ENCODE peak calls at places on chromosomes 13 and 19, in seven cellular contexts. One of them, this sample, is unnamed.
A peak's percentile ranks its signal among the peaks of the same experiment; 100 is the strongest.

GRCh38 chr19:33234092-33234491 is 8.4 kb upstream of the SLC7A10 start:
- DNase-seq in GM12878: no peak
- DNase-seq in HCT116: no peak
- DNase-seq in HepG2: no peak
- DNase-seq in SK-N-SH: no peak
- DNase-seq in H1: no peak
- DNase-seq in K562: no peak
- DNase-seq in this sample: no peak

GRCh38 chr19:29671393-29672076 is 6.3 kb downstream of the PLEKHF1 start:
- DNase-seq in K562: peak; percentile 81
- DNase-seq in H1: no peak
- DNase-seq in HepG2: peak; percentile 76
- DNase-seq in HCT116: no peak
- DNase-seq in SK-N-SH: no peak
- DNase-seq in GM12878: peak; percentile 88
- DNase-seq in this sample: no peak

GRCh38 chr19:29872224-29872731 is 60.5 kb downstream of the CCNE1 start:
- DNase-seq in HepG2: no peak
- DNase-seq in SK-N-SH: peak; percentile 49
- DNase-seq in GM12878: no peak
- DNase-seq in HCT116: no peak
- DNase-seq in K562: peak; percentile 60
- DNase-seq in H1: peak; percentile 69
- DNase-seq in this sample: no peak

GRCh38 chr13:112990783-112991182 is 21.8 kb downstream of the MCF2L start:
- DNase-seq in HepG2: no peak
- DNase-seq in HCT116: no peak
- DNase-seq in SK-N-SH: peak; percentile 61
- DNase-seq in GM12878: no peak
- DNase-seq in K562: no peak
- DNase-seq in H1: no peak
- DNase-seq in this sample: no peak

GRCh38 chr13:41563501-41564001 is 106.2 kb downstream of the RGCC start:
- DNase-seq in GM12878: no peak
- DNase-seq in HepG2: peak; percentile 57
- DNase-seq in HCT116: no peak
- DNase-seq in K562: no peak
- DNase-seq in SK-N-SH: no peak
- DNase-seq in H1: no peak
- DNase-seq in this sample: no peak

GRCh38 chr19:41936416-41936850 is 8.2 kb upstream of the ERFL start:
- DNase-seq in HepG2: no peak
- DNase-seq in SK-N-SH: no peak
- DNase-seq in K562: no peak
- DNase-seq in H1: no peak
- DNase-seq in HCT116: no peak
- DNase-seq in GM12878: no peak
- DNase-seq in this sample: no peak

GRCh38 chr13:51180853-51181511 is 41.2 kb upstream of the FAM124A start:
- DNase-seq in GM12878: no peak
- DNase-seq in HepG2: no peak
- DNase-seq in HCT116: no peak
- DNase-seq in SK-N-SH: no peak
- DNase-seq in H1: peak; percentile 47
- DNase-seq in K562: no peak
- DNase-seq in this sample: no peak

GRCh38 chr13:90414691-90415596 is 932.5 kb upstream of the MIR17HG start:
- DNase-seq in HepG2: no peak
- DNase-seq in GM12878: no peak
- DNase-seq in SK-N-SH: no peak
- DNase-seq in HCT116: peak; percentile 4
- DNase-seq in H1: no peak
- DNase-seq in K562: no peak
- DNase-seq in this sample: no peak

GRCh38 chr13:90238433-90238832 is 1109.1 kb upstream of the MIR17HG start:
- DNase-seq in HepG2: no peak
- DNase-seq in SK-N-SH: no peak
- DNase-seq in HCT116: no peak
- DNase-seq in GM12878: no peak
- DNase-seq in H1: no peak
- DNase-seq in K562: no peak
- DNase-seq in this sample: peak; percentile 9

GRCh38 chr19:19224852-19225494 is 13.2 kb downstream of the NCAN start:
- DNase-seq in K562: peak; percentile 96
- DNase-seq in HepG2: peak; percentile 78
- DNase-seq in GM12878: no peak
- DNase-seq in H1: peak; percentile 91
- DNase-seq in SK-N-SH: no peak
- DNase-seq in HCT116: peak; percentile 85
- DNase-seq in this sample: peak; percentile 85

GRCh38 chr19:13493516-13494310 is 12.6 kb downstream of the CACNA1A start:
- DNase-seq in HepG2: no peak
- DNase-seq in SK-N-SH: no peak
- DNase-seq in K562: no peak
- DNase-seq in HCT116: no peak
- DNase-seq in GM12878: no peak
- DNase-seq in H1: no peak
- DNase-seq in this sample: no peak

GRCh38 chr19:17138937-17139598 is 63.5 kb downstream of the MYO9B start:
- DNase-seq in K562: no peak
- DNase-seq in HepG2: peak; percentile 52
- DNase-seq in GM12878: no peak
- DNase-seq in SK-N-SH: no peak
- DNase-seq in H1: no peak
- DNase-seq in HCT116: no peak
- DNase-seq in this sample: no peak

GRCh38 chr19:31497709-31498108 is 148.5 kb upstream of the TSHZ3 start:
- DNase-seq in HCT116: no peak
- DNase-seq in H1: no peak
- DNase-seq in K562: no peak
- DNase-seq in HepG2: no peak
- DNase-seq in SK-N-SH: no peak
- DNase-seq in GM12878: no peak
- DNase-seq in this sample: no peak

GRCh38 chr13:78826936-78827335 is 168.0 kb upstream of the OBI1 start:
- DNase-seq in HepG2: no peak
- DNase-seq in SK-N-SH: no peak
- DNase-seq in K562: no peak
- DNase-seq in GM12878: no peak
- DNase-seq in H1: no peak
- DNase-seq in HCT116: no peak
- DNase-seq in this sample: no peak

GRCh38 chr19:17275441-17276175 is 6.1 kb upstream of the ANKLE1 start:
- DNase-seq in SK-N-SH: no peak
- DNase-seq in GM12878: no peak
- DNase-seq in H1: no peak
- DNase-seq in HCT116: no peak
- DNase-seq in HepG2: no peak
- DNase-seq in K562: no peak
- DNase-seq in this sample: no peak

GRCh38 chr19:55657004-55657747 is 2.3 kb downstream of the U2AF2 start:
- DNase-seq in GM12878: no peak
- DNase-seq in HCT116: no peak
- DNase-seq in HepG2: no peak
- DNase-seq in SK-N-SH: no peak
- DNase-seq in H1: no peak
- DNase-seq in K562: peak; percentile 29
- DNase-seq in this sample: no peak

DNA sequence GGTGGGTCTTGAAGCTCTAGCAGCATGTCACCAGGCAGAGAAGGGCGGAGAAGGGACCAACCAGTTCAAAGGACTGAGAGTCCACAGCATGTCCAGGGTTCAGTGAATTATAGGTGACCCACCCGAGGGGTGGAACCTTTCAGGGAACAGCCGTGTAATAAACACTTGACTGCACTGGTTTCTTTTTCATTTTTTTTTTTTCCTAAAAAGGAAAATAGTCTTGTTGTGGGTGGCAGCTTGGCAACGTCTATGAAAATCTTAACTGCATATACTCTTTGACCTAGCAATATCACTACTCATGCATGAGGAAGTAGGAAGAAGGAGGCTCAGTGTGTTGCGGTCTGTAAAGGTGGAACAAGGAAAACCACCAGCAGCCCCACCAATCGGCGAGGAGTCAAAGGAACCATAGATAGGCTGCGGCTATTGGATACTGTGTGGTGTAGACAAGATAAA is 13.0 kb upstream of the MYH14 start:
- DNase-seq in HepG2: no peak
- DNase-seq in SK-N-SH: no peak
- DNase-seq in HCT116: no peak
- DNase-seq in GM12878: peak; percentile 37
- DNase-seq in H1: no peak
- DNase-seq in K562: no peak
- DNase-seq in this sample: no peak
- TF ChIP-seq JUND in HepG2: no peak
- TF ChIP-seq JUND in SK-N-SH: no peak
- TF ChIP-seq JUND in HCT116: no peak
- TF ChIP-seq JUND in GM12878: no peak
- TF ChIP-seq JUND in H1: no peak
- TF ChIP-seq JUND in K562: no peak
- TF ChIP-seq JUND in this sample: no peak

GRCh38 chr19:11423804-11424318 is 4.7 kb upstream of the RGL3 start:
- DNase-seq in K562: no peak
- DNase-seq in SK-N-SH: peak; percentile 33
- DNase-seq in GM12878: no peak
- DNase-seq in HepG2: no peak
- DNase-seq in HCT116: no peak
- DNase-seq in H1: peak; percentile 49
- DNase-seq in this sample: no peak

GRCh38 chr19:11422163-11423068 is 3.3 kb upstream of the RGL3 start:
- DNase-seq in SK-N-SH: peak; percentile 39
- DNase-seq in GM12878: peak; percentile 64
- DNase-seq in K562: no peak
- DNase-seq in HepG2: no peak
- DNase-seq in HCT116: no peak
- DNase-seq in H1: peak; percentile 99
- DNase-seq in this sample: peak; percentile 97

GRCh38 chr19:11421607-11422098 is 2.5 kb upstream of the RGL3 start:
- DNase-seq in HCT116: no peak
- DNase-seq in H1: peak; percentile 100
- DNase-seq in K562: peak; percentile 59
- DNase-seq in GM12878: no peak
- DNase-seq in SK-N-SH: peak; percentile 77
- DNase-seq in HepG2: no peak
- DNase-seq in this sample: peak; percentile 90

GRCh38 chr19:11420894-11421606 is 1.9 kb upstream of the RGL3 start:
- DNase-seq in GM12878: no peak
- DNase-seq in SK-N-SH: no peak
- DNase-seq in K562: no peak
- DNase-seq in H1: peak; percentile 86
- DNase-seq in HepG2: no peak
- DNase-seq in HCT116: no peak
- DNase-seq in this sample: peak; percentile 32

GRCh38 chr19:11423164-11423803 is 4.2 kb upstream of the RGL3 start:
- DNase-seq in GM12878: no peak
- DNase-seq in K562: no peak
- DNase-seq in HepG2: no peak
- DNase-seq in H1: peak; percentile 49
- DNase-seq in SK-N-SH: no peak
- DNase-seq in HCT116: no peak
- DNase-seq in this sample: no peak
- TF ChIP-seq JUND in GM12878: no peak
- TF ChIP-seq JUND in K562: no peak
- TF ChIP-seq JUND in HepG2: no peak
- TF ChIP-seq JUND in H1: no peak
- TF ChIP-seq JUND in SK-N-SH: no peak
- TF ChIP-seq JUND in HCT116: no peak
- TF ChIP-seq JUND in this sample: no peak

DNA sequence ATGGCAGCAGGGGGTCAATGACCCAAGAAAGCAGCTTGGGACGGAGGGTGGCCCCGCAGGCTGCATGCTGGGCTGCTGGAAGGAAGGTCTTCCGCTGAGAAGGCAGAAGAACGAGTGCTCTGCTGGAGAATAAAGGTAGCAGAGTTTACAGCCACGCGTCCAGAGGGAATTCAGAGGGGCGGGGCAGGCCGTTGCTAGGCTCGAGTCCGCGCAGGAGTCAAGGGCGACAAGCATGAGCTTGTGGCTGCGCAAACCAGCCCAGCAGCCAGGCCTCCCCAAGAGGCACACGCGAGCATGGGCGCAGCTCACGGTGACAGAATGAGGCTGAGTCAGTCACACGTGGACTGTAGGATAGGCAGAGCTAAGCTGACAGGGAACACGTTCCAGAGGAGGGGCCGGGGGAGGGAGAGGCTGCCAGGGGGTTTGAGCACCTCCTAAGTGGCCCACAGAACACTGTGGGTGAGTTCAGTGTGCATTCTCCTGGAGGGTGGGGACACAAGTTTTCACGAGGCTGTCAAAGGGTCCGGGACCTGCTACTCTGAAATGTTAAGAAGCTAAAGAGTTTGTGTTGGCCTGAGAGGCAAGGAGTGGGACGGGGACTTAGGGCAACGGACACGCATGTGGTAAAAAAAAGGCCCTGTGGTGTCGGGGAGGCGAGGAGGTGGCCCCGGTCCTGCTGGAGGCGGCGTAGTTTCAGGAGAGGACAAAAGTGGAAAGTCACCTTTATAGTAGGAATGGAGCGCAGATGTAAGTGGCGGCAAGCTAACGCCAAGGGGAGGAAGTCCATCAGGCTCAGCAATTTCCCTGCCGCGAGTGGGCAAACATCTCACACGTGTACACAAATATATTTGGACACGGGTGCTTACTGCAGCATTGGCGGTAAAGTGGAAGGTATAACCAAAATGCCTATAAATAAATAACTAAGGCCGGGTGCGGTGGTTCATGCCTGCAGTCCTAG is 17.7 kb downstream of the RFX2 start:
- DNase-seq in SK-N-SH: no peak
- DNase-seq in K562: peak; percentile 90
- DNase-seq in HCT116: peak; percentile 48
- DNase-seq in HepG2: peak; percentile 56
- DNase-seq in H1: no peak
- DNase-seq in GM12878: no peak
- DNase-seq in this sample: peak; percentile 40
- TF ChIP-seq JUND in SK-N-SH: no peak
- TF ChIP-seq JUND in K562: peak; percentile 84
- TF ChIP-seq JUND in HCT116: peak; percentile 23
- TF ChIP-seq JUND in HepG2: no peak
- TF ChIP-seq JUND in H1: no peak
- TF ChIP-seq JUND in GM12878: no peak
- TF ChIP-seq JUND in this sample: no peak

GRCh38 chr13:109785892-109786450 is 412 bp downstream of the IRS2 start:
- DNase-seq in H1: no peak
- DNase-seq in HepG2: no peak
- DNase-seq in SK-N-SH: peak; percentile 70
- DNase-seq in GM12878: no peak
- DNase-seq in HCT116: no peak
- DNase-seq in K562: no peak
- DNase-seq in this sample: no peak

GRCh38 chr13:109783447-109783814 is 3.0 kb downstream of the IRS2 start:
- DNase-seq in H1: peak; percentile 79
- DNase-seq in GM12878: no peak
- DNase-seq in HCT116: no peak
- DNase-seq in HepG2: no peak
- DNase-seq in SK-N-SH: peak; percentile 65
- DNase-seq in K562: no peak
- DNase-seq in this sample: no peak

GRCh38 chr13:109783815-109784589 is 2.4 kb downstream of the IRS2 start:
- DNase-seq in H1: no peak
- DNase-seq in K562: no peak
- DNase-seq in HepG2: no peak
- DNase-seq in SK-N-SH: peak; percentile 53
- DNase-seq in GM12878: no peak
- DNase-seq in HCT116: no peak
- DNase-seq in this sample: no peak

GRCh38 chr13:109785141-109785891 is 1.1 kb downstream of the IRS2 start:
- DNase-seq in H1: peak; percentile 66
- DNase-seq in K562: no peak
- DNase-seq in HepG2: no peak
- DNase-seq in GM12878: no peak
- DNase-seq in HCT116: no peak
- DNase-seq in SK-N-SH: peak; percentile 47
- DNase-seq in this sample: no peak

GRCh38 chr13:109784590-109785140 is 1.7 kb downstream of the IRS2 start:
- DNase-seq in HepG2: no peak
- DNase-seq in H1: peak; percentile 89
- DNase-seq in SK-N-SH: peak; percentile 88
- DNase-seq in K562: no peak
- DNase-seq in HCT116: no peak
- DNase-seq in GM12878: no peak
- DNase-seq in this sample: no peak
- TF ChIP-seq JUND in HepG2: no peak
- TF ChIP-seq JUND in H1: no peak
- TF ChIP-seq JUND in SK-N-SH: no peak
- TF ChIP-seq JUND in K562: no peak
- TF ChIP-seq JUND in HCT116: no peak
- TF ChIP-seq JUND in GM12878: no peak
- TF ChIP-seq JUND in this sample: no peak